ENCODE peak calls at places on chromosomes 6 and 20, in four cellular contexts. One of them, this sample, is unnamed.

GRCh38 chr6:21918666-21919065 is 325.1 kb downstream of the SOX4 start:
- DNase-seq in breast epithelium: no peak
- DNase-seq in heart left ventricle: no peak
- DNase-seq in foreskin keratinocyte: peak; percentile 15
- DNase-seq in this sample: no peak

GRCh38 chr6:152398316-152398715 is 238.8 kb downstream of the SYNE1 start:
- DNase-seq in breast epithelium: no peak
- DNase-seq in heart left ventricle: no peak
- DNase-seq in foreskin keratinocyte: no peak
- DNase-seq in this sample: no peak

GRCh38 chr6:14807130-14807529 is 438.7 kb upstream of the JARID2 start:
- DNase-seq in breast epithelium: no peak
- DNase-seq in heart left ventricle: no peak
- DNase-seq in foreskin keratinocyte: no peak
- DNase-seq in this sample: no peak

GRCh38 chr6:26432622-26433021 is 7.7 kb upstream of the BTN3A3 start:
- DNase-seq in breast epithelium: no peak
- DNase-seq in heart left ventricle: no peak
- DNase-seq in foreskin keratinocyte: no peak
- DNase-seq in this sample: peak; percentile 84

GRCh38 chr6:163652328-163652727 is 237.8 kb downstream of the QKI start:
- DNase-seq in breast epithelium: no peak
- DNase-seq in heart left ventricle: no peak
- DNase-seq in foreskin keratinocyte: no peak
- DNase-seq in this sample: no peak

GRCh38 chr6:51495806-51496380 is 591.5 kb downstream of the PKHD1 start:
- DNase-seq in breast epithelium: no peak
- DNase-seq in heart left ventricle: no peak
- DNase-seq in foreskin keratinocyte: no peak
- DNase-seq in this sample: no peak

GRCh38 chr20:39865446-39865845 is 823.6 kb downstream of the MAFB start:
- DNase-seq in breast epithelium: no peak
- DNase-seq in heart left ventricle: no peak
- DNase-seq in foreskin keratinocyte: no peak
- DNase-seq in this sample: no peak

GRCh38 chr6:159701413-159701999 is 8.5 kb upstream of the SOD2 start:
- DNase-seq in breast epithelium: no peak
- DNase-seq in heart left ventricle: no peak
- DNase-seq in foreskin keratinocyte: peak; percentile 89
- DNase-seq in this sample: peak; percentile 37

GRCh38 chr20:8670207-8670899 is 398.5 kb upstream of the PLCB4 start:
- DNase-seq in breast epithelium: no peak
- DNase-seq in heart left ventricle: no peak
- DNase-seq in foreskin keratinocyte: no peak
- DNase-seq in this sample: no peak

GRCh38 chr20:44138859-44139258 is 48.1 kb downstream of the JPH2 start:
- DNase-seq in breast epithelium: no peak
- DNase-seq in heart left ventricle: peak; percentile 62
- DNase-seq in foreskin keratinocyte: no peak
- DNase-seq in this sample: no peak

GRCh38 chr6:170040115-170040500 is 250.8 kb downstream of the DLL1 start:
- DNase-seq in breast epithelium: no peak
- DNase-seq in heart left ventricle: no peak
- DNase-seq in foreskin keratinocyte: no peak
- DNase-seq in this sample: no peak

GRCh38 chr6:66735106-66735890 is 1028.3 kb upstream of the EYS start:
- DNase-seq in breast epithelium: no peak
- DNase-seq in heart left ventricle: no peak
- DNase-seq in foreskin keratinocyte: peak; percentile 2
- DNase-seq in this sample: no peak

GRCh38 chr6:164167873-164168405 is 753.4 kb downstream of the QKI start:
- DNase-seq in breast epithelium: no peak
- DNase-seq in heart left ventricle: no peak
- DNase-seq in foreskin keratinocyte: no peak
- DNase-seq in this sample: no peak

GRCh38 chr20:49948178-49948577 is 12.0 kb downstream of the RNF114 start:
- DNase-seq in breast epithelium: no peak
- DNase-seq in heart left ventricle: no peak
- DNase-seq in foreskin keratinocyte: no peak
- DNase-seq in this sample: no peak

GRCh38 chr6:156131221-156131903 is 645.8 kb upstream of the ARID1B start:
- DNase-seq in breast epithelium: no peak
- DNase-seq in heart left ventricle: no peak
- DNase-seq in foreskin keratinocyte: no peak
- DNase-seq in this sample: no peak

GRCh38 chr20:51386586-51386985 is 155.9 kb downstream of the NFATC2 start:
- DNase-seq in breast epithelium: no peak
- DNase-seq in heart left ventricle: no peak
- DNase-seq in foreskin keratinocyte: no peak
- DNase-seq in this sample: no peak

GRCh38 chr20:51383891-51384510 is 158.5 kb downstream of the NFATC2 start:
- DNase-seq in breast epithelium: no peak
- DNase-seq in heart left ventricle: no peak
- DNase-seq in foreskin keratinocyte: no peak
- DNase-seq in this sample: no peak

GRCh38 chr20:51384854-51385253 is 157.7 kb downstream of the NFATC2 start:
- DNase-seq in breast epithelium: no peak
- DNase-seq in heart left ventricle: no peak
- DNase-seq in foreskin keratinocyte: no peak
- DNase-seq in this sample: no peak

GRCh38 chr20:51387125-51387865 is 155.2 kb downstream of the NFATC2 start:
- DNase-seq in breast epithelium: no peak
- DNase-seq in heart left ventricle: no peak
- DNase-seq in foreskin keratinocyte: no peak
- DNase-seq in this sample: no peak

DNA sequence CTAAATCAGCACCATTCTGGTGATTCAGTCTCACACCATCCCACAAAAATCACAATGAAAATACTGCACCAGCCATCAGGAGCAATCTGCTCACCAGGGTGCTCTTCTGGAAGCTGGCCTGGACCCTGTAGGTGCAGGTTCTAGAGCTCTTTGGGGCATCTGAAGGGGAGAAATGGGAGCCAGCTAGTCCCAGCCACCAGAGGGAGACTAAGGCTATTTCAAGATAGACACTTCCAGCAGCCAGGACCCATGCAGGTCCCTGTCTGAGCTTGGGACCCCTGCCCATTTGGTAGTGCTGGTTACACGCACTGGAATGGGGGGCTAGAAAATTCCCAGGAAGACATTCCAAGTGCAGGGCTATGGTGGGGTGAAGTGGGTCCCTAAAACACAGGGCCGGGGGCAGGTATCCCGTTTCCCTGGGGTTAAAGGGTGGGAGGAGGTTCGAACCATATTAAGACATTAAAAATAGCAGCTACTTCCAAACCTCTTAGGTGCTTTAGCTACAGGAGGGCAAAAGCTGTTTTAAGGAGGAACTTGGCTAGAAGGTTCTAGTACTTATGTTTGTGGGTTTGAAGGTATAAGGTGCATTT is 156.5 kb downstream of the NFATC2 start:
- DNase-seq in breast epithelium: no peak
- DNase-seq in heart left ventricle: no peak
- DNase-seq in foreskin keratinocyte: no peak
- DNase-seq in this sample: peak; percentile 38
- TF ChIP-seq CTCF in breast epithelium: no peak
- TF ChIP-seq CTCF in heart left ventricle: peak; percentile 52
- TF ChIP-seq CTCF in foreskin keratinocyte: peak; percentile 62
- TF ChIP-seq CTCF in this sample: peak; percentile 83

DNA sequence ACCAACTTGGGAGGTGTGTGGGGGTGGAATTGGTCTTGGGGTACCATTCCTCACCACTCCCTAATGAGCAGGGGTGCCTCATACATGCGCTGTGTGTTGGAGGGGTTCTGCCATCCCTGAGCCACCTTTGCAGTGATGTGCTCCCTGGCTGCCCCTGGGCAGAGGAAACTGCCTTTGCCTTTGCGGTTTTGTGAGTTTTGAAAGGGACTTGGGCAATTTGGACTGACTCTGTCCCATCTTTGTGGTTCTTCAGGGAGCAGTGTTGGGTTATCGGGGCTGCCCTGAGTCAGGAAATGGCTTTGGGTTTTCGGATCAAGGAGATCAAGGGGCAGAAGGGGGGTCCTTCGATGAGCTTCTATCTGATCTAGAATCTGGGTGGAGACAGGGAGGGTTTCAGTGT is 3.9 kb upstream of the PHACTR3 start:
- DNase-seq in breast epithelium: no peak
- DNase-seq in heart left ventricle: no peak
- DNase-seq in foreskin keratinocyte: no peak
- DNase-seq in this sample: no peak
- H3K27me3 ChIP-seq in breast epithelium: peaks cover 63% of the 10 kb centered on the region
- H3K27me3 ChIP-seq in heart left ventricle: peaks cover 29% of the 10 kb centered on the region
- H3K27me3 ChIP-seq in foreskin keratinocyte: peaks cover 41% of the 10 kb centered on the region
- H3K27me3 ChIP-seq in this sample: peaks cover 7% of the 10 kb centered on the region

DNA sequence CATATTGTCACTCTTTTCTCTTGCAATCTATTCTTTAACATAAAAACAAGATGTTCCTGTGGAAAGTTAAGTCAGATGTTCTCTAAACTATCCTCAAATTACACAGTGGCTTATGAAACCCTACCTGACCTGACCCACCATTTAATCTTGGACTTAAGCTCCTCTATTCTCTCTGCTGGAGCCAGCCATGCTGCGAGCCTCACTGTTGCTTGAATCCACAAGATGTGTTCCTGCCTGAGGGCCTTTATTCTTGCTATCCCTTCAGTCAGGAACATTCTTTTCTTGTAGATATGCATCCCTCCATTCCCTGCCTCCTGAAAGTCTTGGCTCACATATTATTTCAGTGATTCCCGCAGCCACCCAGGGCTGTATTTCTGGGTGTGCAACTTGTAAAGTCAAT is 283.2 kb downstream of the EPHA7 start:
- DNase-seq in breast epithelium: no peak
- DNase-seq in heart left ventricle: no peak
- DNase-seq in foreskin keratinocyte: no peak
- DNase-seq in this sample: no peak
- H3K27ac ChIP-seq in breast epithelium: no peak overlapping the region
- H3K27ac ChIP-seq in heart left ventricle: no peak overlapping the region
- H3K27ac ChIP-seq in foreskin keratinocyte: no peak overlapping the region
- H3K27ac ChIP-seq in this sample: no peak overlapping the region

GRCh38 chr6:101393291-101394251 is at the start of gene GRIK2:
- DNase-seq in breast epithelium: no peak
- DNase-seq in heart left ventricle: no peak
- DNase-seq in foreskin keratinocyte: no peak
- DNase-seq in this sample: peak; percentile 56
- TF ChIP-seq CTCF in breast epithelium: no peak
- TF ChIP-seq CTCF in heart left ventricle: peak; percentile 23
- TF ChIP-seq CTCF in foreskin keratinocyte: peak; percentile 57
- TF ChIP-seq CTCF in this sample: peak; percentile 56

DNA sequence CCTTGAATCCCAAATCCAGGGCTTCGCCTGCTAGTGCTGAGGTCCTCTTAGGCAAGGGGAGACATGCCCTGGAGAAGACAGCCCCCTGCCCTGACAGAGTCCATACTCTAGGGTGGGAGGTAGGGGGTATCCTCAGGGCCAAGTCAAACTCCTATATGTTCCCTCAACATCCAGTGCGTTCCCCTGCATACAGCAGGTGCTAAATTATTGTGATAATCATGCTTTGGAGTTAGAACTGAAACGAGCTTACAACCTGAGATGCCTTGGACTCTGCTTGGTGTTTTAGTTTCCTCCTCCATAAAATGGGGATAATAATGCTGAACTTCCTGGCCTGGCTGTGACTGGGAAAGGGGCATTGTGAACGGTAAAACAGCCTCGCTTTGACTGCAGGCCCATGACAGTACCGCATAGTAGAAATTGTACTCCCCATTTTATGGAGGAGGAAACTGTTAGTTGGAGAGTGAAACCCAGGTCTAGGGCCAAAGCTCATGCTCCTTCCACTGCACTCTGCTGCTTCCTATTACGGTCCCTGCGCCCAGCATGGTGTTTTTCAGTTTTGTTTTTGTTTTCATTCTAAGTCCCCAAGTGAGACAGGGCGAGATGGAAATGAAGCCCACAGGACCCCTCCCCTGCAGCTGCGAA is 162.4 kb downstream of the VEGFA start:
- DNase-seq in breast epithelium: no peak
- DNase-seq in heart left ventricle: no peak
- DNase-seq in foreskin keratinocyte: no peak
- DNase-seq in this sample: no peak
- H3K27me3 ChIP-seq in breast epithelium: no peaks in the 10 kb centered on the region
- H3K27me3 ChIP-seq in heart left ventricle: no peaks in the 10 kb centered on the region
- H3K27me3 ChIP-seq in foreskin keratinocyte: peaks cover 3% of the 10 kb centered on the region
- H3K27me3 ChIP-seq in this sample: no peaks in the 10 kb centered on the region

GRCh38 chr6:2632368-2632767 is 118.4 kb downstream of the MYLK4 start:
- DNase-seq in breast epithelium: no peak
- DNase-seq in heart left ventricle: peak; percentile 53
- DNase-seq in foreskin keratinocyte: no peak
- DNase-seq in this sample: no peak

GRCh38 chr6:2630891-2631458 is 119.7 kb downstream of the MYLK4 start:
- DNase-seq in breast epithelium: no peak
- DNase-seq in heart left ventricle: no peak
- DNase-seq in foreskin keratinocyte: peak; percentile 45
- DNase-seq in this sample: peak; percentile 70

GRCh38 chr6:2633763-2634150 is 117.0 kb downstream of the MYLK4 start:
- DNase-seq in breast epithelium: no peak
- DNase-seq in heart left ventricle: no peak
- DNase-seq in foreskin keratinocyte: no peak
- DNase-seq in this sample: no peak

GRCh38 chr6:2632943-2633584 is 117.7 kb downstream of the MYLK4 start:
- DNase-seq in breast epithelium: no peak
- DNase-seq in heart left ventricle: no peak
- DNase-seq in foreskin keratinocyte: no peak
- DNase-seq in this sample: no peak

GRCh38 chr6:2630362-2630761 is 120.4 kb downstream of the MYLK4 start:
- DNase-seq in breast epithelium: no peak
- DNase-seq in heart left ventricle: no peak
- DNase-seq in foreskin keratinocyte: peak; percentile 92
- DNase-seq in this sample: peak; percentile 95
- H3K27ac ChIP-seq in breast epithelium: peak overlapping the region; percentile 49
- H3K27ac ChIP-seq in heart left ventricle: peak overlapping the region; percentile 47
- H3K27ac ChIP-seq in foreskin keratinocyte: peak overlapping the region; percentile 75
- H3K27ac ChIP-seq in this sample: peak overlapping the region; percentile 91

DNA sequence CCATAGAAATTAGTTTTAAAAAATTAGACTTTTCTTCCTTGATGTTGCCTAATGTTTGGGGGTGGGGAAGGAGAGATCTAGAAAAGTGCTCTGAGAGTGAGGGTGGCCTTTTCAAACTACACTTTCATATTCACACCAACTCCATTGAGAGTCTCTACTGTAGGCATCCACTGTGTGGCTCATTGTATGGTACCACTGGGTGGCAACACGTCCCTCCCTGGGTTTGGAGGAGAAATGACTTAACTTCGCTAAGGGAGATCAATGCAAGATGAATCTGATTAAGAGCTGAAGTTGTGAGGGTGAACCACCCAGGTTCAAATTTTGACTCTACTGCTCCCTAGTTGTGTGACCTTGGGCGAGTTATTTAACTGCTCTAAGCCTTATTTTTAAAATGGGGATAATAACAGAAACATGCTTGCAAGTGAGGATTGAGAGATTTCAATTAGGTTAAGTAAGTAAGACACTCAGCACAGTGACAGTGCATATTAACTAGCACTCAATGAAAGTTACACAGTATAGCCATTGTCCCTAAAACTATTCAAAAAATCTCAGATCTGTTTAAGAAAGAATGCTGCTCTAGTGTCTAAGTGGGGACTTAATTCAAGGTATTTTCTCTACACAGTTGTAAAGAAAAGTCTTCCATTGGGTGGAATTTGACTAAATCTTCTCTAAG is 193.5 kb upstream of the CNR1 start:
- DNase-seq in breast epithelium: no peak
- DNase-seq in heart left ventricle: no peak
- DNase-seq in foreskin keratinocyte: no peak
- DNase-seq in this sample: no peak
- TF ChIP-seq CTCF in breast epithelium: no peak
- TF ChIP-seq CTCF in heart left ventricle: no peak
- TF ChIP-seq CTCF in foreskin keratinocyte: no peak
- TF ChIP-seq CTCF in this sample: peak; percentile 16

GRCh38 chr6:168822376-168822775 is 381.4 kb downstream of the SMOC2 start:
- DNase-seq in breast epithelium: no peak
- DNase-seq in heart left ventricle: no peak
- DNase-seq in foreskin keratinocyte: no peak
- DNase-seq in this sample: no peak
- H3K27me3 ChIP-seq in breast epithelium: no peaks in the 10 kb centered on the region
- H3K27me3 ChIP-seq in heart left ventricle: no peaks in the 10 kb centered on the region
- H3K27me3 ChIP-seq in foreskin keratinocyte: no peaks in the 10 kb centered on the region
- H3K27me3 ChIP-seq in this sample: no peaks in the 10 kb centered on the region